ENCODE peak calls at places on chromosomes 12 and 14, in five cellular contexts. L is GM12892; I is tibial artery; J is activated naive CD4-positive, alpha-beta T cell; T is NCI-H1092 treated with DMSO at 0.1 percent for 48 hours. E is an unnamed sample.

GRCh38 chr14:68047910-68048309 is 228.3 kb downstream of the RAD51B start:
- DNase-seq in I (no peak), T (no peak), L (no peak), J (no peak), E (peak; percentile 85)

GRCh38 chr12:3231399-3231876 is 154.3 kb downstream of the TSPAN9 start:
- DNase-seq in T (peak; percentile 79), L (no peak), I (no peak), J (no peak), E (no peak)

GRCh38 chr14:56004807-56005579 is 113.2 kb upstream of the PELI2 start:
- DNase-seq in T (no peak), L (no peak), J (no peak), I (peak; percentile 26), E (no peak)

GRCh38 chr12:119178544-119179334 is at the start of gene HSPB8:
- DNase-seq in L (no peak), T (peak; percentile 8), J (no peak), I (peak; percentile 94), E (peak; percentile 53)

GRCh38 chr12:92745874-92746553 is 43.2 kb downstream of the PLEKHG7 start:
- DNase-seq in J (no peak), T (peak; percentile 12), L (no peak), I (peak; percentile 89), E (peak; percentile 97)

GRCh38 chr12:53047221-53048032 is 2.4 kb upstream of the TNS2 start:
- DNase-seq in T (peak; percentile 54), L (peak; percentile 86), J (no peak), I (peak; percentile 84), E (peak; percentile 72)

GRCh38 chr14:81990312-81990761 is 456.7 kb upstream of the SEL1L start:
- DNase-seq in I (no peak), L (no peak), T (peak; percentile 20), J (no peak), E (peak; percentile 39)

GRCh38 chr14:101885254-101885576 is 79.2 kb upstream of the DYNC1H1 start:
- DNase-seq in T (no peak), L (no peak), I (no peak), J (no peak), E (no peak)

GRCh38 chr14:81192594-81192993 is 28.2 kb downstream of the GTF2A1 start:
- DNase-seq in L (no peak), J (no peak), I (no peak), T (no peak), E (no peak)

GRCh38 chr12:42756841-42757661 is 167.5 kb upstream of the PRICKLE1 start:
- DNase-seq in T (no peak), I (no peak), L (no peak), J (no peak), E (peak; percentile 91)

GRCh38 chr14:54211562-54212308 is 185.1 kb upstream of the CDKN3 start:
- DNase-seq in J (no peak), L (no peak), I (no peak), T (no peak), E (peak; percentile 90)

GRCh38 chr12:87054225-87054624 is 798.0 kb upstream of the MGAT4C start:
- DNase-seq in I (no peak), J (no peak), T (no peak), L (no peak), E (no peak)

GRCh38 chr12:116043673-116044072 is 233.8 kb downstream of the MED13L start:
- DNase-seq in J (no peak), L (no peak), I (no peak), T (no peak), E (no peak)

GRCh38 chr12:57864811-57865751 is 18.6 kb upstream of the CTDSP2 start:
- DNase-seq in L (peak; percentile 67), I (peak; percentile 79), J (no peak), T (no peak), E (peak; percentile 90)

GRCh38 chr12:52259850-52260249 is 14.6 kb upstream of the KRT86 start:
- DNase-seq in L (no peak), T (no peak), J (no peak), I (no peak), E (peak; percentile 28)

GRCh38 chr14:50612795-50613194 is 52.9 kb downstream of the ATL1 start:
- DNase-seq in I (no peak), L (no peak), J (no peak), T (no peak), E (no peak)

GRCh38 chr14:53951661-53952265 is 4.9 kb downstream of the BMP4 start:
- DNase-seq in T (no peak), J (no peak), L (no peak), I (no peak), E (no peak)

GRCh38 chr14:33063521-33063920 is 124.8 kb downstream of the NPAS3 start:
- DNase-seq in I (no peak), T (no peak), L (no peak), J (no peak), E (no peak)

GRCh38 chr12:92108651-92109050 is 37.0 kb downstream of the BTG1 start:
- DNase-seq in L (no peak), J (no peak), T (peak; percentile 48), I (no peak), E (peak; percentile 60)

GRCh38 chr12:69026341-69026740 is 93.4 kb upstream of the CPM start:
- DNase-seq in J (no peak), T (no peak), I (no peak), L (no peak), E (no peak)

GRCh38 chr12:50195832-50196231 is 28.7 kb upstream of the CERS5 start:
- DNase-seq in T (peak; percentile 67), I (no peak), L (no peak), J (no peak), E (no peak)

GRCh38 chr12:80268924-80269749 is 169.8 kb downstream of the OTOGL start:
- DNase-seq in J (no peak), T (no peak), I (no peak), L (no peak), E (peak; percentile 93)

GRCh38 chr14:99323603-99324185 is 51.7 kb upstream of the BCL11B start:
- DNase-seq in T (no peak), L (no peak), J (no peak), I (no peak), E (no peak)

GRCh38 chr12:110917467-110917866 is 2.9 kb downstream of the MYL2 start:
- DNase-seq in J (no peak), L (no peak), T (no peak), I (no peak), E (peak; percentile 90)

GRCh38 chr12:130846386-130846785 is 7.3 kb upstream of the STX2 start:
- DNase-seq in I (no peak), T (no peak), J (no peak), L (no peak), E (no peak)

GRCh38 chr14:45271858-45272537 is 19.0 kb upstream of the MIS18BP1 start:
- DNase-seq in L (no peak), J (no peak), I (no peak), T (no peak), E (no peak)

E was measured in ELR.